ENCODE peak calls at places on chromosomes 12 and 14, in four cellular contexts. One of them, this sample, is unnamed.

GRCh38 chr12:119988440-119988787 is 622 bp upstream of the BICDL1 start:
- DNase-seq in lung microvascular endothelial cell: peak; percentile 0
- DNase-seq in activated CD4-positive, alpha-beta T cell treated with anti-CD3 and anti-CD28 coated beads, Interleukin-2, amount 50 U/mL, for 1 hour: no peak
- DNase-seq in GM12891: no peak
- DNase-seq in this sample: no peak

GRCh38 chr14:99644723-99645544 is at the start of gene HHIPL1:
- DNase-seq in lung microvascular endothelial cell: peak; percentile 40
- DNase-seq in activated CD4-positive, alpha-beta T cell treated with anti-CD3 and anti-CD28 coated beads, Interleukin-2, amount 50 U/mL, for 1 hour: no peak
- DNase-seq in GM12891: no peak
- DNase-seq in this sample: no peak

GRCh38 chr14:75689012-75689411 is 28.0 kb downstream of the TTLL5 start:
- DNase-seq in lung microvascular endothelial cell: no peak
- DNase-seq in activated CD4-positive, alpha-beta T cell treated with anti-CD3 and anti-CD28 coated beads, Interleukin-2, amount 50 U/mL, for 1 hour: no peak
- DNase-seq in GM12891: no peak
- DNase-seq in this sample: no peak

GRCh38 chr12:108457734-108458361 is 57.2 kb upstream of the FICD start:
- DNase-seq in lung microvascular endothelial cell: no peak
- DNase-seq in activated CD4-positive, alpha-beta T cell treated with anti-CD3 and anti-CD28 coated beads, Interleukin-2, amount 50 U/mL, for 1 hour: no peak
- DNase-seq in GM12891: no peak
- DNase-seq in this sample: no peak

GRCh38 chr12:83150465-83151189 is 463.9 kb downstream of the TMTC2 start:
- DNase-seq in lung microvascular endothelial cell: no peak
- DNase-seq in activated CD4-positive, alpha-beta T cell treated with anti-CD3 and anti-CD28 coated beads, Interleukin-2, amount 50 U/mL, for 1 hour: no peak
- DNase-seq in GM12891: no peak
- DNase-seq in this sample: no peak

GRCh38 chr12:3604750-3605638 is 114.0 kb downstream of the PRMT8 start:
- DNase-seq in lung microvascular endothelial cell: peak; percentile 54
- DNase-seq in activated CD4-positive, alpha-beta T cell treated with anti-CD3 and anti-CD28 coated beads, Interleukin-2, amount 50 U/mL, for 1 hour: no peak
- DNase-seq in GM12891: no peak
- DNase-seq in this sample: no peak

GRCh38 chr14:73729556-73730265 is 15.5 kb upstream of the PNMA1 start:
- DNase-seq in lung microvascular endothelial cell: no peak
- DNase-seq in activated CD4-positive, alpha-beta T cell treated with anti-CD3 and anti-CD28 coated beads, Interleukin-2, amount 50 U/mL, for 1 hour: no peak
- DNase-seq in GM12891: no peak
- DNase-seq in this sample: no peak

GRCh38 chr14:45526715-45527549 is 273.9 kb upstream of the MIS18BP1 start:
- DNase-seq in lung microvascular endothelial cell: peak; percentile 1
- DNase-seq in activated CD4-positive, alpha-beta T cell treated with anti-CD3 and anti-CD28 coated beads, Interleukin-2, amount 50 U/mL, for 1 hour: no peak
- DNase-seq in GM12891: peak; percentile 35
- DNase-seq in this sample: no peak

GRCh38 chr12:62866451-62867082 is 68.4 kb downstream of the PPM1H start:
- DNase-seq in lung microvascular endothelial cell: peak; percentile 35
- DNase-seq in activated CD4-positive, alpha-beta T cell treated with anti-CD3 and anti-CD28 coated beads, Interleukin-2, amount 50 U/mL, for 1 hour: no peak
- DNase-seq in GM12891: no peak
- DNase-seq in this sample: no peak

GRCh38 chr12:115398311-115398781 is 714.4 kb upstream of the TBX3 start:
- DNase-seq in lung microvascular endothelial cell: no peak
- DNase-seq in activated CD4-positive, alpha-beta T cell treated with anti-CD3 and anti-CD28 coated beads, Interleukin-2, amount 50 U/mL, for 1 hour: no peak
- DNase-seq in GM12891: no peak
- DNase-seq in this sample: no peak

GRCh38 chr12:88574278-88574677 is 6.0 kb downstream of the KITLG start:
- DNase-seq in lung microvascular endothelial cell: no peak
- DNase-seq in activated CD4-positive, alpha-beta T cell treated with anti-CD3 and anti-CD28 coated beads, Interleukin-2, amount 50 U/mL, for 1 hour: no peak
- DNase-seq in GM12891: no peak
- DNase-seq in this sample: no peak

GRCh38 chr12:48813464-48814312 is 4.6 kb upstream of the CACNB3 start:
- DNase-seq in lung microvascular endothelial cell: no peak
- DNase-seq in activated CD4-positive, alpha-beta T cell treated with anti-CD3 and anti-CD28 coated beads, Interleukin-2, amount 50 U/mL, for 1 hour: no peak
- DNase-seq in GM12891: no peak
- DNase-seq in this sample: no peak

GRCh38 chr12:120720234-120720968 is 5.2 kb upstream of the ACADS start:
- DNase-seq in lung microvascular endothelial cell: no peak
- DNase-seq in activated CD4-positive, alpha-beta T cell treated with anti-CD3 and anti-CD28 coated beads, Interleukin-2, amount 50 U/mL, for 1 hour: no peak
- DNase-seq in GM12891: no peak
- DNase-seq in this sample: no peak

GRCh38 chr12:122171399-122171798 is 2.6 kb downstream of the IL31 start:
- DNase-seq in lung microvascular endothelial cell: no peak
- DNase-seq in activated CD4-positive, alpha-beta T cell treated with anti-CD3 and anti-CD28 coated beads, Interleukin-2, amount 50 U/mL, for 1 hour: no peak
- DNase-seq in GM12891: no peak
- DNase-seq in this sample: no peak

GRCh38 chr14:60670994-60671393 is 21.7 kb upstream of the SIX1 start:
- DNase-seq in lung microvascular endothelial cell: no peak
- DNase-seq in activated CD4-positive, alpha-beta T cell treated with anti-CD3 and anti-CD28 coated beads, Interleukin-2, amount 50 U/mL, for 1 hour: no peak
- DNase-seq in GM12891: no peak
- DNase-seq in this sample: no peak

GRCh38 chr14:22973217-22974032 is 8.9 kb downstream of the AJUBA start:
- DNase-seq in lung microvascular endothelial cell: peak; percentile 53
- DNase-seq in activated CD4-positive, alpha-beta T cell treated with anti-CD3 and anti-CD28 coated beads, Interleukin-2, amount 50 U/mL, for 1 hour: peak; percentile 33
- DNase-seq in GM12891: peak; percentile 30
- DNase-seq in this sample: no peak

GRCh38 chr12:1204581-1205121 is 213.6 kb downstream of the ERC1 start:
- DNase-seq in lung microvascular endothelial cell: peak; percentile 64
- DNase-seq in activated CD4-positive, alpha-beta T cell treated with anti-CD3 and anti-CD28 coated beads, Interleukin-2, amount 50 U/mL, for 1 hour: no peak
- DNase-seq in GM12891: peak; percentile 14
- DNase-seq in this sample: no peak

GRCh38 chr12:89217472-89217871 is 134.8 kb downstream of the DUSP6 start:
- DNase-seq in lung microvascular endothelial cell: no peak
- DNase-seq in activated CD4-positive, alpha-beta T cell treated with anti-CD3 and anti-CD28 coated beads, Interleukin-2, amount 50 U/mL, for 1 hour: no peak
- DNase-seq in GM12891: no peak
- DNase-seq in this sample: no peak

GRCh38 chr14:65866422-65866821 is 453.9 kb downstream of the FUT8 start:
- DNase-seq in lung microvascular endothelial cell: no peak
- DNase-seq in activated CD4-positive, alpha-beta T cell treated with anti-CD3 and anti-CD28 coated beads, Interleukin-2, amount 50 U/mL, for 1 hour: no peak
- DNase-seq in GM12891: no peak
- DNase-seq in this sample: no peak

GRCh38 chr14:50257728-50258127 is 26.4 kb upstream of the SOS2 start:
- DNase-seq in lung microvascular endothelial cell: peak; percentile 7
- DNase-seq in activated CD4-positive, alpha-beta T cell treated with anti-CD3 and anti-CD28 coated beads, Interleukin-2, amount 50 U/mL, for 1 hour: no peak
- DNase-seq in GM12891: no peak
- DNase-seq in this sample: no peak

GRCh38 chr14:63759454-63759853 is 31.6 kb upstream of the SGPP1 start:
- DNase-seq in lung microvascular endothelial cell: no peak
- DNase-seq in activated CD4-positive, alpha-beta T cell treated with anti-CD3 and anti-CD28 coated beads, Interleukin-2, amount 50 U/mL, for 1 hour: no peak
- DNase-seq in GM12891: no peak
- DNase-seq in this sample: no peak